ENCODE peak calls at places on chromosomes 3 and 15, in seven cellular contexts. One of them, this sample, is unnamed.

GRCh38 chr15:64618569-64618968 is 156.8 kb downstream of the RBPMS2 start:
- DNase-seq in keratinocyte: no peak
- DNase-seq in breast epithelium: no peak
- DNase-seq in K562: no peak
- DNase-seq in cardiac muscle cell: no peak
- DNase-seq in SJSA1: no peak
- DNase-seq in A673: no peak
- DNase-seq in this sample: no peak

GRCh38 chr3:51773529-51773928 is 5.5 kb downstream of the IQCF6 start:
- DNase-seq in cardiac muscle cell: peak; percentile 2
- DNase-seq in A673: no peak
- DNase-seq in SJSA1: no peak
- DNase-seq in K562: no peak
- DNase-seq in breast epithelium: no peak
- DNase-seq in keratinocyte: no peak
- DNase-seq in this sample: peak; percentile 6

GRCh38 chr15:71679223-71680078 is 130.9 kb upstream of the NR2E3 start:
- DNase-seq in breast epithelium: no peak
- DNase-seq in K562: no peak
- DNase-seq in cardiac muscle cell: no peak
- DNase-seq in SJSA1: no peak
- DNase-seq in A673: no peak
- DNase-seq in keratinocyte: no peak
- DNase-seq in this sample: no peak

GRCh38 chr3:151085227-151085888 is at the start of gene MED12L:
- DNase-seq in cardiac muscle cell: peak; percentile 91
- DNase-seq in A673: peak; percentile 76
- DNase-seq in K562: peak; percentile 52
- DNase-seq in keratinocyte: no peak
- DNase-seq in SJSA1: peak; percentile 49
- DNase-seq in breast epithelium: no peak
- DNase-seq in this sample: peak; percentile 84

GRCh38 chr3:180705619-180706018 is 26.3 kb upstream of the CCDC39 start:
- DNase-seq in keratinocyte: no peak
- DNase-seq in breast epithelium: no peak
- DNase-seq in K562: no peak
- DNase-seq in A673: no peak
- DNase-seq in cardiac muscle cell: no peak
- DNase-seq in SJSA1: no peak
- DNase-seq in this sample: no peak

GRCh38 chr3:107024481-107025153 is 352.6 kb upstream of the CCDC54 start:
- DNase-seq in keratinocyte: no peak
- DNase-seq in A673: peak; percentile 48
- DNase-seq in SJSA1: no peak
- DNase-seq in K562: no peak
- DNase-seq in breast epithelium: no peak
- DNase-seq in cardiac muscle cell: peak; percentile 4
- DNase-seq in this sample: no peak

GRCh38 chr15:78507831-78508160 is 419 bp downstream of the HYKK start:
- DNase-seq in cardiac muscle cell: no peak
- DNase-seq in SJSA1: no peak
- DNase-seq in A673: no peak
- DNase-seq in keratinocyte: no peak
- DNase-seq in breast epithelium: no peak
- DNase-seq in K562: peak; percentile 38
- DNase-seq in this sample: no peak

GRCh38 chr3:176431986-176432385 is 765.3 kb downstream of the TBL1XR1 start:
- DNase-seq in SJSA1: no peak
- DNase-seq in cardiac muscle cell: no peak
- DNase-seq in K562: no peak
- DNase-seq in breast epithelium: no peak
- DNase-seq in keratinocyte: no peak
- DNase-seq in A673: no peak
- DNase-seq in this sample: no peak

GRCh38 chr3:126267169-126267975 is 87.0 kb upstream of the ALDH1L1 start:
- DNase-seq in breast epithelium: no peak
- DNase-seq in SJSA1: peak; percentile 91
- DNase-seq in cardiac muscle cell: peak; percentile 93
- DNase-seq in A673: no peak
- DNase-seq in keratinocyte: peak; percentile 72
- DNase-seq in K562: no peak
- DNase-seq in this sample: peak; percentile 86

GRCh38 chr3:110628650-110629301 is 442.8 kb upstream of the NECTIN3 start:
- DNase-seq in SJSA1: no peak
- DNase-seq in K562: no peak
- DNase-seq in cardiac muscle cell: no peak
- DNase-seq in A673: no peak
- DNase-seq in breast epithelium: no peak
- DNase-seq in keratinocyte: no peak
- DNase-seq in this sample: no peak

GRCh38 chr3:159185443-159186050 is 383.7 kb downstream of the MFSD1 start:
- DNase-seq in SJSA1: no peak
- DNase-seq in K562: no peak
- DNase-seq in cardiac muscle cell: no peak
- DNase-seq in breast epithelium: no peak
- DNase-seq in A673: no peak
- DNase-seq in keratinocyte: no peak
- DNase-seq in this sample: no peak

GRCh38 chr3:30602946-30603345 is 3.5 kb upstream of the TGFBR2 start:
- DNase-seq in breast epithelium: no peak
- DNase-seq in cardiac muscle cell: no peak
- DNase-seq in K562: no peak
- DNase-seq in A673: no peak
- DNase-seq in keratinocyte: no peak
- DNase-seq in SJSA1: no peak
- DNase-seq in this sample: no peak

GRCh38 chr3:87333393-87333892 is 57.1 kb upstream of the POU1F1 start:
- DNase-seq in keratinocyte: peak; percentile 26
- DNase-seq in A673: peak; percentile 59
- DNase-seq in SJSA1: peak; percentile 42
- DNase-seq in breast epithelium: no peak
- DNase-seq in K562: no peak
- DNase-seq in cardiac muscle cell: no peak
- DNase-seq in this sample: peak; percentile 66

GRCh38 chr15:41935566-41936020 is 36.8 kb downstream of the EHD4 start:
- DNase-seq in cardiac muscle cell: no peak
- DNase-seq in keratinocyte: no peak
- DNase-seq in K562: no peak
- DNase-seq in SJSA1: no peak
- DNase-seq in breast epithelium: no peak
- DNase-seq in A673: no peak
- DNase-seq in this sample: no peak

GRCh38 chr3:196514913-196515621 is at the start of gene SMCO1:
- DNase-seq in cardiac muscle cell: peak; percentile 46
- DNase-seq in A673: no peak
- DNase-seq in keratinocyte: no peak
- DNase-seq in SJSA1: no peak
- DNase-seq in breast epithelium: no peak
- DNase-seq in K562: no peak
- DNase-seq in this sample: no peak

GRCh38 chr15:60362318-60363023 is 35.3 kb downstream of the ANXA2 start:
- DNase-seq in SJSA1: peak; percentile 75
- DNase-seq in keratinocyte: no peak
- DNase-seq in A673: no peak
- DNase-seq in K562: no peak
- DNase-seq in breast epithelium: no peak
- DNase-seq in cardiac muscle cell: no peak
- DNase-seq in this sample: no peak
- H3K4me3 ChIP-seq in SJSA1: no peak overlapping the region
- H3K4me3 ChIP-seq in keratinocyte: no peak overlapping the region
- H3K4me3 ChIP-seq in A673: no peak overlapping the region
- H3K4me3 ChIP-seq in K562: no peak overlapping the region
- H3K4me3 ChIP-seq in breast epithelium: no peak overlapping the region
- H3K4me3 ChIP-seq in cardiac muscle cell: no peak overlapping the region
- H3K4me3 ChIP-seq in this sample: no peak overlapping the region

DNA sequence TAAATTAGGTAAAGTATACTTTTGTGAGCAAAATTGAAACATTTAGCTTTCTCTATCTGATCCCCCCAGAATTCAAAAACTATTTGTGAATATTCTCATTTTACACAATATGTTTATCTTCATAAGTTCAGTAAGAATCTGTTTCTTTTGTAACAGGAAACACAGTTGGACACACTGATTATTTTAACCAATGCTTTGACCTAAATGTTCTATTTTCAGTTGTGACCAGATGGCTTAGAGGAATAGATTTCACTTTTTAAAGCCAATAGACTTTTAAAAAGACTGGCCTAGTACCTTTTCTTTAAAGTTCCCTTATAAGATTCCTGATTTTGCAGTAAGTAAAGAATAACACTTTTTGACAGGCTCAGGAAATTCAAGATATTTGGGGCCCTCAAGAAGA is 74.0 kb upstream of the STRIT1 start:
- DNase-seq in breast epithelium: no peak
- DNase-seq in keratinocyte: no peak
- DNase-seq in A673: no peak
- DNase-seq in K562: no peak
- DNase-seq in SJSA1: no peak
- DNase-seq in cardiac muscle cell: no peak
- DNase-seq in this sample: no peak
- H3K4me1 ChIP-seq in breast epithelium: no peaks in the 10 kb centered on the region
- H3K4me1 ChIP-seq in keratinocyte: no peaks in the 10 kb centered on the region
- H3K4me1 ChIP-seq in A673: peaks cover 25% of the 10 kb centered on the region
- H3K4me1 ChIP-seq in K562: peaks cover 16% of the 10 kb centered on the region
- H3K4me1 ChIP-seq in SJSA1: no peaks in the 10 kb centered on the region
- H3K4me1 ChIP-seq in cardiac muscle cell: peaks cover 2% of the 10 kb centered on the region
- H3K4me1 ChIP-seq in this sample: peaks cover 67% of the 10 kb centered on the region

GRCh38 chr15:101439920-101440319 is 49.6 kb downstream of the PCSK6 start:
- DNase-seq in keratinocyte: no peak
- DNase-seq in K562: no peak
- DNase-seq in cardiac muscle cell: no peak
- DNase-seq in A673: no peak
- DNase-seq in breast epithelium: no peak
- DNase-seq in SJSA1: no peak
- DNase-seq in this sample: no peak
- H3K4me3 ChIP-seq in keratinocyte: peak overlapping the region; percentile 5
- H3K4me3 ChIP-seq in K562: no peak overlapping the region
- H3K4me3 ChIP-seq in cardiac muscle cell: no peak overlapping the region
- H3K4me3 ChIP-seq in A673: no peak overlapping the region
- H3K4me3 ChIP-seq in breast epithelium: peak overlapping the region; percentile 8
- H3K4me3 ChIP-seq in SJSA1: no peak overlapping the region
- H3K4me3 ChIP-seq in this sample: no peak overlapping the region

GRCh38 chr3:129018271-129018670 is 17.2 kb downstream of the EFCC1 start:
- DNase-seq in breast epithelium: no peak
- DNase-seq in A673: no peak
- DNase-seq in K562: no peak
- DNase-seq in cardiac muscle cell: no peak
- DNase-seq in SJSA1: no peak
- DNase-seq in keratinocyte: no peak
- DNase-seq in this sample: no peak
- H3K4me1 ChIP-seq in breast epithelium: no peaks in the 10 kb centered on the region
- H3K4me1 ChIP-seq in A673: peaks cover 7% of the 10 kb centered on the region
- H3K4me1 ChIP-seq in K562: peaks cover 27% of the 10 kb centered on the region
- H3K4me1 ChIP-seq in cardiac muscle cell: peaks cover 8% of the 10 kb centered on the region
- H3K4me1 ChIP-seq in SJSA1: peaks cover 71% of the 10 kb centered on the region
- H3K4me1 ChIP-seq in keratinocyte: no peaks in the 10 kb centered on the region
- H3K4me1 ChIP-seq in this sample: no peaks in the 10 kb centered on the region

GRCh38 chr3:50336452-50337174 is 4.0 kb downstream of the RASSF1 start:
- DNase-seq in K562: peak; percentile 66
- DNase-seq in keratinocyte: no peak
- DNase-seq in SJSA1: no peak
- DNase-seq in cardiac muscle cell: no peak
- DNase-seq in breast epithelium: no peak
- DNase-seq in A673: no peak
- DNase-seq in this sample: peak; percentile 21

GRCh38 chr3:50337175-50337861 is 3.3 kb downstream of the RASSF1 start:
- DNase-seq in breast epithelium: peak; percentile 100
- DNase-seq in SJSA1: peak; percentile 99
- DNase-seq in keratinocyte: peak; percentile 97
- DNase-seq in K562: peak; percentile 92
- DNase-seq in A673: peak; percentile 95
- DNase-seq in cardiac muscle cell: peak; percentile 100
- DNase-seq in this sample: peak; percentile 100

GRCh38 chr3:50339485-50340196 is 995 bp downstream of the RASSF1 start:
- DNase-seq in K562: no peak
- DNase-seq in SJSA1: no peak
- DNase-seq in cardiac muscle cell: no peak
- DNase-seq in breast epithelium: no peak
- DNase-seq in A673: no peak
- DNase-seq in keratinocyte: no peak
- DNase-seq in this sample: no peak

GRCh38 chr3:50340404-50341329 is at the start of gene RASSF1:
- DNase-seq in A673: no peak
- DNase-seq in SJSA1: no peak
- DNase-seq in breast epithelium: no peak
- DNase-seq in keratinocyte: no peak
- DNase-seq in K562: peak; percentile 56
- DNase-seq in cardiac muscle cell: no peak
- DNase-seq in this sample: peak; percentile 31

DNA sequence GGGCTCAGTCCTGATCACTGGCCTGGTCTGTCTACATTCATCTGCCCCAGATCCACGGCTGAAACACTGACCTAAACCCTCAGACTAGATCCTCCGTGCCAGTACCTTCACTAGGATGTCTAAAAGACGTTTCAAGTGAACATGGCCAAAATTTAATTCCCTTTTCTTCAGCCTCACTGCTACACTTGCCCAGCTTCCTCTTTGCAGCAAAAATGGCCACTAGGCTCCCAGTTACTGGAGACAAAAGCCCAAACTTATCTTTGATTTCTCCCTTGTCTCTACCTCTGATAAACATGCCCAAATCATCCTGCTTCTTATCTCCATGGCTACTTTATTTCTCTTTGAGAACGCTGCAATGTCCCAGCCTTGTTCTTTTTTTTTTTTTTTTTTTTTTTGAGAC is 1.6 kb downstream of the RASSF1 start:
- DNase-seq in K562: no peak
- DNase-seq in SJSA1: no peak
- DNase-seq in breast epithelium: no peak
- DNase-seq in cardiac muscle cell: no peak
- DNase-seq in A673: no peak
- DNase-seq in keratinocyte: no peak
- DNase-seq in this sample: no peak
- H3K4me3 ChIP-seq in K562: peak overlapping the region; percentile 96
- H3K4me3 ChIP-seq in SJSA1: no peak overlapping the region
- H3K4me3 ChIP-seq in breast epithelium: peak overlapping the region; percentile 65
- H3K4me3 ChIP-seq in cardiac muscle cell: no peak overlapping the region
- H3K4me3 ChIP-seq in A673: no peak overlapping the region
- H3K4me3 ChIP-seq in keratinocyte: no peak overlapping the region
- H3K4me3 ChIP-seq in this sample: no peak overlapping the region

DNA sequence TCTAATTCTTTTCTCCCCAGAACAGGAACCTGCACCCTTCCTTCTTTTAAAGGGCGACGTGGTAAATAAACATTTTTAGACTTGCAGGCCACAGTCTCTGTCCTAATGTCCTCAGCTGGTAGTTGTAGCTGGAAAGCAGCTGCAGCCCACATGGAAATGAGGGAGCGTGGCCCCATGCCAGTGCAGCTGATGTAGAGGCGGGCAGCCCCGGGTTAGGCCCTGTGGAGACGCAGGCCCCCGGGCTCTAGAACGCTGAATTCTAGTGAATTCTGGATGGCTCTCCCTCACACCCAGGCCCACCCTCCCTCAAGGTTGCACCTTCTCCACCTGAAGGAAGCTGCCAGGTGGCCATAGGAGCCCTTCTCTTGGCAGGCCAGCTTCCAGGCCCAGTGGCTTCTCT is 52.3 kb downstream of the PGPEP1L start:
- DNase-seq in cardiac muscle cell: no peak
- DNase-seq in breast epithelium: no peak
- DNase-seq in K562: no peak
- DNase-seq in SJSA1: no peak
- DNase-seq in keratinocyte: no peak
- DNase-seq in A673: no peak
- DNase-seq in this sample: no peak
- H3K4me1 ChIP-seq in cardiac muscle cell: no peaks in the 10 kb centered on the region
- H3K4me1 ChIP-seq in breast epithelium: no peaks in the 10 kb centered on the region
- H3K4me1 ChIP-seq in K562: no peaks in the 10 kb centered on the region
- H3K4me1 ChIP-seq in SJSA1: peaks cover 13% of the 10 kb centered on the region
- H3K4me1 ChIP-seq in keratinocyte: no peaks in the 10 kb centered on the region
- H3K4me1 ChIP-seq in A673: no peaks in the 10 kb centered on the region
- H3K4me1 ChIP-seq in this sample: no peaks in the 10 kb centered on the region